ENCODE peak calls at places on chromosomes 3 and 15, in nine cellular contexts. T is IMR-90, F is heart left ventricle, G is upper lobe of left lung, N is adrenal gland, I is A549, M is suprapubic skin, H is body of pancreas, Q is breast epithelium. K is an unnamed sample.

GRCh38 chr15:58632789-58633188 is 116.7 kb downstream of the ADAM10 start:
- DNase-seq in T (peak), F (no peak), G (no peak), N (no peak), I (no peak), M (no peak), H (no peak), Q (no peak), K (no peak)

GRCh38 chr15:88299502-88299901 is 43.0 kb upstream of the NTRK3 start:
- DNase-seq in T (no peak), F (no peak), G (no peak), N (no peak), I (no peak), M (no peak), H (no peak), Q (no peak), K (no peak)

GRCh38 chr3:40853474-40853873 is 328.7 kb downstream of the ZNF621 start:
- DNase-seq in T (no peak), F (no peak), G (no peak), N (no peak), I (no peak), M (no peak), H (no peak), Q (no peak), K (no peak)

GRCh38 chr15:89090791-89091666 is 2.8 kb downstream of the ABHD2 start:
- DNase-seq in T (peak), F (peak), G (peak), N (peak), I (peak), M (no peak), H (peak), Q (peak), K (peak)

GRCh38 chr3:50117120-50117519 is 28.4 kb downstream of the RBM5 start:
- DNase-seq in T (no peak), F (no peak), G (no peak), N (no peak), I (no peak), M (no peak), H (no peak), Q (no peak), K (no peak)

GRCh38 chr3:22835041-22835440 is 368.1 kb upstream of the UBE2E2 start:
- DNase-seq in T (no peak), F (no peak), G (no peak), N (no peak), I (peak), M (no peak), H (no peak), Q (no peak), K (no peak)

GRCh38 chr15:33461671-33462070 is 150.9 kb downstream of the RYR3 start:
- DNase-seq in T (no peak), F (no peak), G (no peak), N (no peak), I (no peak), M (no peak), H (no peak), Q (no peak), K (no peak)

GRCh38 chr3:50961361-50961760 is 286.6 kb downstream of the DOCK3 start:
- DNase-seq in T (no peak), F (no peak), G (no peak), N (no peak), I (no peak), M (no peak), H (no peak), Q (no peak), K (no peak)

GRCh38 chr3:16070707-16071106 is 103.8 kb upstream of the GALNT15 start:
- DNase-seq in T (no peak), F (no peak), G (no peak), N (peak), I (no peak), M (no peak), H (no peak), Q (no peak), K (no peak)

GRCh38 chr3:30448946-30449686 is 157.3 kb upstream of the TGFBR2 start:
- DNase-seq in T (no peak), F (no peak), G (no peak), N (no peak), I (no peak), M (no peak), H (no peak), Q (no peak), K (no peak)

GRCh38 chr3:9659849-9660248 is 10.5 kb downstream of the MTMR14 start:
- DNase-seq in T (no peak), F (no peak), G (no peak), N (no peak), I (no peak), M (no peak), H (no peak), Q (no peak), K (no peak)

GRCh38 chr15:31161990-31162389 is 60.5 kb upstream of the TRPM1 start:
- DNase-seq in T (no peak), F (no peak), G (no peak), N (no peak), I (no peak), M (no peak), H (no peak), Q (no peak), K (no peak)

GRCh38 chr3:132432639-132433038 is 15.3 kb downstream of the DNAJC13 start:
- DNase-seq in T (peak), F (no peak), G (no peak), N (peak), I (peak), M (no peak), H (no peak), Q (no peak), K (no peak)

GRCh38 chr3:134427400-134428111 is 53.3 kb upstream of the AMOTL2 start:
- DNase-seq in T (peak), F (no peak), G (no peak), N (peak), I (peak), M (peak), H (peak), Q (no peak), K (no peak)

GRCh38 chr3:15121936-15122335 is 23.0 kb upstream of the RBSN start:
- DNase-seq in T (no peak), F (no peak), G (no peak), N (no peak), I (no peak), M (no peak), H (no peak), Q (no peak), K (no peak)

GRCh38 chr3:187889601-187890404 is 144.5 kb upstream of the BCL6 start:
- DNase-seq in T (no peak), F (no peak), G (peak), N (peak), I (no peak), M (no peak), H (peak), Q (no peak), K (no peak)

GRCh38 chr15:100890059-100890720 is 10.6 kb downstream of the ALDH1A3 start:
- DNase-seq in T (no peak), F (no peak), G (no peak), N (no peak), I (no peak), M (peak), H (no peak), Q (no peak), K (no peak)

GRCh38 chr15:78909791-78910228 is 35.0 kb downstream of the CTSH start:
- DNase-seq in T (peak), F (no peak), G (no peak), N (peak), I (peak), M (no peak), H (peak), Q (no peak), K (no peak)

GRCh38 chr3:172622916-172623700 is 87.8 kb downstream of the NCEH1 start:
- DNase-seq in T (peak), F (no peak), G (no peak), N (peak), I (peak), M (no peak), H (peak), Q (no peak), K (peak)

GRCh38 chr3:155339052-155339451 is 45.6 kb upstream of the STRIT1 start:
- DNase-seq in T (no peak), F (no peak), G (no peak), N (no peak), I (no peak), M (no peak), H (no peak), Q (no peak), K (no peak)

GRCh38 chr3:152518346-152518745 is 249.6 kb downstream of the MBNL1 start:
- DNase-seq in T (no peak), F (no peak), G (no peak), N (no peak), I (no peak), M (no peak), H (no peak), Q (no peak), K (no peak)

GRCh38 chr15:34582461-34583357 is 742 bp downstream of the GOLGA8B start:
- DNase-seq in T (peak), F (peak), G (peak), N (peak), I (peak), M (no peak), H (peak), Q (no peak), K (peak)

GRCh38 chr15:101795455-101795854 is 7.9 kb upstream of the OR4F6 start:
- DNase-seq in T (peak), F (no peak), G (no peak), N (no peak), I (no peak), M (no peak), H (no peak), Q (no peak), K (no peak)

GRCh38 chr3:165770781-165771180 is 66.4 kb downstream of the BCHE start:
- DNase-seq in T (no peak), F (no peak), G (no peak), N (no peak), I (no peak), M (no peak), H (no peak), Q (no peak), K (no peak)

GRCh38 chr3:14431556-14431927 is 29.1 kb downstream of the SLC6A6 start:
- DNase-seq in T (no peak), F (no peak), G (peak), N (no peak), I (no peak), M (no peak), H (peak), Q (no peak), K (no peak)

GRCh38 chr3:23239181-23240068 is 36.3 kb downstream of the UBE2E2 start:
- DNase-seq in T (no peak), F (no peak), G (no peak), N (no peak), I (no peak), M (no peak), H (no peak), Q (no peak), K (no peak)

GRCh38 chr3:170862618-170863374 is 7.2 kb downstream of the RPL22L1 start:
- DNase-seq in T (peak), F (no peak), G (no peak), N (no peak), I (no peak), M (no peak), H (no peak), Q (no peak), K (no peak)

GRCh38 chr15:68220489-68220888 is 9.0 kb downstream of the CLN6 start:
- DNase-seq in T (no peak), F (no peak), G (no peak), N (no peak), I (no peak), M (peak), H (no peak), Q (peak), K (no peak)

GRCh38 chr15:58562135-58562534 is 130.3 kb downstream of the LIPC start:
- DNase-seq in T (no peak), F (no peak), G (no peak), N (no peak), I (no peak), M (no peak), H (no peak), Q (no peak), K (no peak)

GRCh38 chr3:169869484-169870304 is at the start of gene LRRC31:
- DNase-seq in T (no peak), F (no peak), G (no peak), N (no peak), I (no peak), M (no peak), H (no peak), Q (no peak), K (no peak)

GRCh38 chr15:75739791-75740190 is 27.1 kb upstream of the CSPG4 start:
- DNase-seq in T (no peak), F (no peak), G (no peak), N (no peak), I (no peak), M (no peak), H (no peak), Q (no peak), K (no peak)

GRCh38 chr15:70334286-70334685 is 236.6 kb upstream of the TLE3 start:
- DNase-seq in T (no peak), F (no peak), G (no peak), N (no peak), I (no peak), M (no peak), H (no peak), Q (no peak), K (no peak)

GRCh38 chr15:78992416-78993256 is 47.8 kb upstream of the CTSH start:
- DNase-seq in T (no peak), F (peak), G (peak), N (peak), I (no peak), M (no peak), H (peak), Q (no peak), K (peak)

GRCh38 chr15:78615151-78615589 is 5.6 kb downstream of the CHRNA3 start:
- DNase-seq in T (no peak), F (no peak), G (peak), N (no peak), I (no peak), M (peak), H (no peak), Q (no peak), K (no peak)

GRCh38 chr3:110743202-110743601 is 328.4 kb upstream of the NECTIN3 start:
- DNase-seq in T (no peak), F (no peak), G (peak), N (no peak), I (peak), M (no peak), H (peak), Q (no peak), K (no peak)

GRCh38 chr3:122986790-122987189 is 40.8 kb downstream of the SEMA5B start:
- DNase-seq in T (no peak), F (no peak), G (no peak), N (no peak), I (no peak), M (no peak), H (no peak), Q (no peak), K (no peak)

GRCh38 chr3:122985539-122985938 is 42.0 kb downstream of the SEMA5B start:
- DNase-seq in T (no peak), F (no peak), G (no peak), N (no peak), I (no peak), M (no peak), H (no peak), Q (no peak), K (no peak)

GRCh38 chr3:122987726-122988319 is 39.7 kb downstream of the SEMA5B start:
- DNase-seq in T (no peak), F (peak), G (no peak), N (no peak), I (no peak), M (no peak), H (no peak), Q (no peak), K (no peak)

GRCh38 chr3:122988507-122988906 is 39.1 kb downstream of the SEMA5B start:
- DNase-seq in T (no peak), F (peak), G (no peak), N (no peak), I (no peak), M (no peak), H (no peak), Q (no peak), K (no peak)

DNA sequence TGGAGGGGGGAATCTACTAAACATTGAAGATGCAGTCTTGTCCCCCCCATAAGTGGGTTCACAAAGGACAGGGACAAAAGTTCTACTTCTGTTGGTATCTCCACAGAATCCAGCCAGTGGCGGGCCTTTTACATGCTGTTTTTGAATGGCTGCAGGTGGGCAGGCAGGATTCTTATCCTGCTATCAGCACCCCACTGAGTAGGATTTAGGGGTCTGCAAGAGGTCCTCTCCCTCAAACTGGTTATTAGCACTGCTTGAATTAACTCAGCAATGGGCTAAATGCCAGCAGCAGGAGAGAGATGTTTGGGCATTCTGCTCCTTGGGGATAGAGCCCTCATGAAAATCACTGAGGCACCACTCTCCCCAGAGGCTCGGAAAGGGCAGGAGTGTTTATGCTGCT is 40.3 kb downstream of the SEMA5B start:
- DNase-seq in T (no peak), F (no peak), G (no peak), N (no peak), I (no peak), M (no peak), H (no peak), Q (no peak), K (no peak)
- H3K27ac ChIP-seq in T (no peak), F (no peak), G (no peak), N (no peak), I (no peak), M (no peak), H (no peak), Q (no peak), K (no peak)

GRCh38 chr3:47009225-47010049 is 30.0 kb downstream of the NBEAL2 start:
- DNase-seq in T (peak), F (peak), G (peak), N (peak), I (no peak), M (peak), H (peak), Q (peak), K (peak)
- TF ChIP-seq POLR2A in T (peak), F (peak), G (peak), N (peak), I (no peak), M (peak), H (peak), Q (no peak), K (peak)

GRCh38 chr3:65971281-65972252 is 67.2 kb downstream of the MAGI1 start:
- DNase-seq in T (no peak), F (no peak), G (no peak), N (no peak), I (no peak), M (no peak), H (no peak), Q (no peak), K (no peak)
- H3K27ac ChIP-seq in T (no peak), F (peak), G (no peak), N (no peak), I (peak), M (no peak), H (no peak), Q (no peak), K (no peak)

DNA sequence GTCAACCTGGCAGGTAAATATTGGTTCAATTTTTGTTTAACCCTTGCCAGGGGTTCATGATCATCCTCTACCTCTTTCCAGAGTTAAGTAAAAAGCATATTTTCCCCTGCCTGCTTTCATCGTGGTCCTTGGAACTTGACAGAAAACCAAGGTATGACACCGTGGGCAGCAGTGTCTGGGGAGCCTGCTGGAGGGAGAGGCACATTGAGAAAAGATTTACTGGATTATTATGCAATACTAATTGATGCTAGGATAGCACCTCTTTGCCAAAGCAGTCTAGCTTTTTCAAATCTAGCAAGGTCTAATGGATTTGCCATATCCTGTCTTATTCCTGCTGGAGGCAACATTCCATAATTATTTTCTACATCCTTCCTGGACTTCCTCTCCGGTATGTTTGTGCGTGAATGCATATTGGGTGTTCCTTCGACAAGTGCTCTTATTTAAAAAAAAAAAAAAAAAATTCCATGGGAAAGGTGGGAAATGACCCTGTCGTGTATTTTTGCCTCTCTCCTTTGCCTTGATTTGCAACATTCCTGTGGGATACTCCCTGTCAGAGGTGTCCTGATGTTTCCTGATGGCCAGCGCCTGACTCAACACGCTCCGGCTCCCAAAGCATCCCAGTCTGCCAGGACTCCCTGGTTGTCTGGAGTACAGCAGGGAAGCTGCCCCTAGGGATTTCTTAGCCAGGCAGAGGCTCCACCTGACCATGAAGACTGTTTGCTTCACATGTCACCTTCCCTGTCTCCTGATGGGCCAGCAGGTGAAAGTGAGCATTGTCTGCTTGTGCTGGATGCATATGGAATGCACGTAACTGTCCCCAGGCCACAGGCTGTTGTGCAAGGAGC is 6.3 kb downstream of the BHLHE40 start:
- DNase-seq in T (peak), F (no peak), G (no peak), N (peak), I (peak), M (no peak), H (peak), Q (peak), K (peak)
- TF ChIP-seq POLR2A in T (peak), F (no peak), G (no peak), N (peak), I (peak), M (no peak), H (no peak), Q (no peak), K (no peak)

GRCh38 chr3:196080997-196081833 is 675 bp downstream of the TFRC start:
- DNase-seq in T (peak), F (peak), G (peak), N (peak), I (peak), M (peak), H (peak), Q (peak), K (peak)

GRCh38 chr3:196081834-196082470 is at the start of gene TFRC:
- DNase-seq in T (peak), F (peak), G (peak), N (peak), I (peak), M (peak), H (peak), Q (peak), K (peak)

GRCh38 chr3:196082471-196082971 is 631 bp upstream of the TFRC start:
- DNase-seq in T (peak), F (no peak), G (no peak), N (no peak), I (no peak), M (no peak), H (no peak), Q (no peak), K (no peak)

GRCh38 chr3:196080517-196080841 is 1.4 kb downstream of the TFRC start:
- DNase-seq in T (no peak), F (no peak), G (no peak), N (no peak), I (no peak), M (no peak), H (no peak), Q (no peak), K (no peak)

DNA sequence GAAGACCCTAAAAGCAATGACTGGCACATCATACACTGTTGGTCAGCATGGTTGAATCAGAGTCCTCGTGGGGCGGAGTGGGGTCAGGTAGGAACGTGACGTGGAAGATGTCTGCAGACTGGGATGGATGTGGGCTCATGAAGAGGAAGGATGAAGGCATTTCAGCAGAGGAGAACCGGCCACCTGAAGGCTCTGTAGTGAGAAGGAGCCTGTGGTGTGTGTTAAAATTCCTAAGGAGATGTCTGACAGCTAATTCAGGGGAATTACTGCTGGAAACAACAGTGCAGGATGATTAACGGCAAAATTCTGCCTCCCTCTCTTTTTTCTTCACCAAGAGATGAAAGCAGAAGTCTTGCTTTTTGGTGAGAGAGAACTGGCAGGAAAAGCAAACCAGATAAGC is 3.6 kb upstream of the TFRC start:
- DNase-seq in T (no peak), F (no peak), G (no peak), N (no peak), I (no peak), M (no peak), H (no peak), Q (no peak), K (no peak)
- H3K27ac ChIP-seq in T (no peak), F (no peak), G (no peak), N (no peak), I (no peak), M (no peak), H (no peak), Q (no peak), K (no peak)

DNA sequence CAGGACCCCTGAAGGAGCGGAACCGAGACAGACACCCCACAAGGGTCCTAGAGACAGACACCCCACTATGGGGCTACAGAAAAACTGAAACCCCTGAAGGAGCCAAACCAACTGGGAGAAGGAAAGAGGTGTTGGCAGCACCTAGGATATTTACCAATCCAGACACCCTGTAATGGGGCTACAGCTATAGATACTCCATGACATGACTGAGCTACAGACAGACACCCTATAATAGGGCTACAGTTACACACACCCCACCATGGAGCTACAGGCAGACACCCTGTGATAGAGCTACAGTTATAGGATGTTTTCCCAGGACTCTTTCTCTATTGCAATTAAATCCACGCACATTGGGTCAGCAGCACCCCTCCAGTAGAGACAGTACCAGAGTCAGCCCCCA is 22.6 kb upstream of the ADGRG7 start:
- DNase-seq in T (no peak), F (no peak), G (no peak), N (no peak), I (no peak), M (no peak), H (no peak), Q (no peak), K (no peak)
- TF ChIP-seq POLR2A in T (no peak), F (no peak), G (no peak), N (no peak), I (no peak), M (no peak), H (no peak), Q (no peak), K (no peak)